ENCODE peak calls at places on chromosomes 6 and 20, in ten cellular contexts. Q is osteoblast, H is fibroblast of villous mesenchyme, M is HepG2, N is testis, U is uterus, Z is AG04450, V is fibroblast of pulmonary artery, P is psoas muscle, I is fibroblast of lung. S is an unnamed sample.

GRCh38 chr20:58150772-58151171 is 77.7 kb downstream of the ANKRD60 start:
- DNase-seq in Q (no peak), H (no peak), M (no peak), N (peak; percentile 59), U (no peak), Z (no peak), V (no peak), P (no peak), I (no peak), S (peak; percentile 3)

GRCh38 chr6:24126586-24127192 is 674 bp downstream of the NRSN1 start:
- DNase-seq in Q (no peak), H (peak; percentile 58), M (peak; percentile 85), N (peak; percentile 50), U (no peak), Z (no peak), V (peak; percentile 62), P (no peak), I (peak; percentile 55), S (peak; percentile 53)

GRCh38 chr6:31723245-31723979 is at the start of gene MPIG6B:
- DNase-seq in Q (peak; percentile 26), H (no peak), M (no peak), N (no peak), U (no peak), Z (no peak), V (no peak), P (no peak), I (no peak), S (no peak)

GRCh38 chr6:106421491-106421890 is 61.0 kb downstream of the CRYBG1 start:
- DNase-seq in Q (no peak), H (no peak), M (no peak), N (no peak), U (no peak), Z (no peak), V (peak; percentile 13), P (no peak), I (no peak), S (no peak)

GRCh38 chr6:117483004-117483644 is 650 bp downstream of the DCBLD1 start:
- DNase-seq in Q (peak; percentile 89), H (peak; percentile 52), M (peak; percentile 74), N (peak; percentile 58), U (peak; percentile 41), Z (no peak), V (peak; percentile 52), P (peak; percentile 64), I (peak; percentile 51), S (peak; percentile 64)

GRCh38 chr20:32470025-32470861 is 112.1 kb downstream of the ASXL1 start:
- DNase-seq in Q (peak; percentile 80), H (peak; percentile 61), M (peak; percentile 71), N (no peak), U (no peak), Z (no peak), V (peak; percentile 87), P (peak; percentile 69), I (peak; percentile 58), S (peak; percentile 70)

GRCh38 chr6:90412538-90413369 is 116.1 kb upstream of the BACH2 start:
- DNase-seq in Q (no peak), H (no peak), M (no peak), N (no peak), U (no peak), Z (no peak), V (no peak), P (no peak), I (no peak), S (no peak)

GRCh38 chr20:22719250-22719649 is 134.9 kb upstream of the FOXA2 start:
- DNase-seq in Q (no peak), H (no peak), M (no peak), N (no peak), U (no peak), Z (no peak), V (no peak), P (no peak), I (no peak), S (no peak)

GRCh38 chr6:33018418-33018817 is 9.0 kb upstream of the HLA-DOA start:
- DNase-seq in Q (no peak), H (no peak), M (no peak), N (no peak), U (no peak), Z (no peak), V (no peak), P (no peak), I (no peak), S (no peak)

GRCh38 chr6:33019358-33019757 is 10.0 kb upstream of the HLA-DOA start:
- DNase-seq in Q (peak; percentile 76), H (no peak), M (no peak), N (no peak), U (no peak), Z (no peak), V (no peak), P (no peak), I (no peak), S (no peak)

GRCh38 chr6:33017694-33018353 is 8.4 kb upstream of the HLA-DOA start:
- DNase-seq in Q (no peak), H (no peak), M (no peak), N (no peak), U (no peak), Z (no peak), V (no peak), P (no peak), I (no peak), S (no peak)

GRCh38 chr6:33017024-33017423 is 7.6 kb upstream of the HLA-DOA start:
- DNase-seq in Q (no peak), H (no peak), M (no peak), N (no peak), U (no peak), Z (no peak), V (no peak), P (no peak), I (no peak), S (no peak)

DNA sequence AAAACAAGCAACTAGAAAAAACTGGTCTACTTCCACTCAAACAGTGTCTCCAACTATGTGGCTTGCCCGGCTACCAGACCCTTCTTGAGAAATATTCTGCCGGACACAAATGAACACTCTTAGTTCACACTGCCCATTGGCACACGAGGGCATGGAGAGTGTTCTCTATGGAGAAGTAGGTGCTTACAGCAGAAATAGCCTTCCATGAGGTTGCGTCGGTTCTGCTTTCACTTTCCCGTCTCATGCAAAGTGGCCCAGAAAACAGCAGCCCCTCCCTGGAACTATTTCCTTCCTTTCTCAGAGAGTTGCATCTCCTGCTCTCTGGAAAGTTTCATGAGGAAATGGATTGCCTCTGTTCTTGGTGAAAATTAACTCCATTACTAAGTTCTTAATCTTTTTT is 9.5 kb upstream of the HLA-DOA start:
- DNase-seq in Q (peak; percentile 59), H (peak; percentile 76), M (no peak), N (peak; percentile 63), U (no peak), Z (no peak), V (peak; percentile 19), P (no peak), I (peak; percentile 33), S (peak; percentile 92)
- H3K4me3 ChIP-seq in Q (peak overlapping the region; percentile 59), H (peak overlapping the region; percentile 10), M (no peak overlapping the region), N (no peak overlapping the region), U (peak overlapping the region; percentile 22), Z (peak overlapping the region; percentile 10), V (no peak overlapping the region), P (peak overlapping the region; percentile 28), I (peak overlapping the region; percentile 46), S (peak overlapping the region; percentile 44)

GRCh38 chr6:157056275-157056674 is 267.0 kb downstream of the TMEM242 start:
- DNase-seq in Q (peak; percentile 67), H (no peak), M (no peak), N (no peak), U (no peak), Z (no peak), V (no peak), P (no peak), I (no peak), S (peak; percentile 55)
- TF ChIP-seq CTCF in Q (no peak), H (no peak), M (no peak), N (no peak), U (no peak), Z (no peak), V (no peak), P (no peak), I (no peak), S (no peak)

GRCh38 chr6:35213824-35214756 is at the start of gene SCUBE3:
- DNase-seq in Q (peak; percentile 98), H (peak; percentile 34), M (no peak), N (peak; percentile 42), U (no peak), Z (no peak), V (peak; percentile 36), P (peak; percentile 27), I (peak; percentile 32), S (peak; percentile 20)

GRCh38 chr6:35215665-35216411 is 2.1 kb downstream of the SCUBE3 start:
- DNase-seq in Q (peak; percentile 90), H (no peak), M (no peak), N (no peak), U (no peak), Z (no peak), V (no peak), P (no peak), I (no peak), S (no peak)

GRCh38 chr6:35213161-35213823 is 464 bp upstream of the SCUBE3 start:
- DNase-seq in Q (peak; percentile 87), H (no peak), M (no peak), N (peak; percentile 45), U (no peak), Z (no peak), V (no peak), P (no peak), I (no peak), S (no peak)

GRCh38 chr6:35216412-35216732 is 2.6 kb downstream of the SCUBE3 start:
- DNase-seq in Q (peak; percentile 83), H (no peak), M (no peak), N (no peak), U (no peak), Z (no peak), V (no peak), P (no peak), I (no peak), S (no peak)

DNA sequence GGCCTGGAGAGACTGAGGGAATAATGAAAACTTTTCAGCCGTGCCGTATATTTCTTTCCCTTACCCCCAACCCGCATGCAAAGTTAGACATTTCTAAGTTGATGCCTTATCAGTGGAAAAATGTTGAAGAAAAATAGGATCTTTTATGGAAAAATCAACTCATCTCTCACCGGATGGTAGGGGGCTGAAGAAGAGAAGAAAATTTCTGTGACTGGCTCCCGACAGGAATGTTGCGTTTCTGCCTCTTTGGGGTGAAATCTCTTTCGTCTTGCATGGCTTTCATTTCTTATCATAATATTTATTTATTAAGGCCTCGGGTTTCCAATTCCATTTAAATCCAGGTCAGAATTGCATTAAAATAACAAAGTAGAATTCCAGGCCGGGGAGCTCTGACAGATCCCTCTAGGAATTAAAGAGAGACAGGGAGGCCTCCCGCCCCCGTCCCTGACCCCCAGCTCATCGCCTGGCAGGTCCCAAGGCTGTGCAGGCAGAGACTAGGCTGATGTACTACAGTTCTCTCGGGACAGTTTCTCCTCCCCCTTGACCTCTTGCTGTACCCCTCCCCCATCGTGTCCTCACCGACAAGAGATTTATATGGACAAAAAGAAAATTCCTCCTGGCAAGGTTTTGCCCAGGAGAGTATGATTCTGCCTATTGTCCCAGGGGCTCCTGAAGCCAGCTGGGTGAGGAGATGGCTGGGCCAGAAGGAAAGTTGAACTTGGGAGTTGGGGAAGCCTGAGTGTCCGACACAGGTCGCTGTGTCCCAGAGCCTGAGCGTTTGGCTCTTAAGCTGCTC is 1.3 kb downstream of the SCUBE3 start:
- DNase-seq in Q (peak; percentile 95), H (no peak), M (no peak), N (no peak), U (no peak), Z (no peak), V (no peak), P (no peak), I (no peak), S (no peak)
- H3K4me3 ChIP-seq in Q (peak overlapping the region; percentile 83), H (peak overlapping the region; percentile 66), M (no peak overlapping the region), N (no peak overlapping the region), U (peak overlapping the region; percentile 35), Z (peak overlapping the region; percentile 65), V (peak overlapping the region; percentile 53), P (peak overlapping the region; percentile 68), I (peak overlapping the region; percentile 60), S (no peak overlapping the region)

GRCh38 chr6:37477656-37478435 is 21.8 kb downstream of the CCDC167 start:
- DNase-seq in Q (no peak), H (no peak), M (no peak), N (no peak), U (no peak), Z (no peak), V (no peak), P (no peak), I (no peak), S (no peak)
- TF ChIP-seq CTCF in Q (no peak), H (no peak), M (no peak), N (no peak), U (no peak), Z (no peak), V (no peak), P (no peak), I (no peak), S (no peak)

S was measured in GM12865.